ENCODE peak calls at places on chromosomes 3 and 15, in seven cellular contexts. K is heart left ventricle, S is uterus, A is body of pancreas, W is Peyer's patch, F is right lobe of liver, J is vagina. Q is an unnamed sample.

GRCh38 chr15:62445244-62445643 is 280.2 kb upstream of the C2CD4B start:
- DNase-seq in F (no peak), A (no peak), K (no peak), J (no peak), W (no peak), S (no peak), Q (no peak)

GRCh38 chr15:34241376-34242350 is 16.8 kb downstream of the EMC4 start:
- DNase-seq in F (no peak), W (no peak), S (peak), K (no peak), J (no peak), A (peak), Q (no peak)

GRCh38 chr15:77455696-77456293 is 35.1 kb downstream of the HMG20A start:
- DNase-seq in W (no peak), K (peak), F (no peak), A (no peak), J (no peak), S (no peak), Q (no peak)

GRCh38 chr3:173397161-173398110 is at the start of gene NLGN1:
- DNase-seq in W (peak), A (peak), F (no peak), S (peak), J (no peak), K (peak), Q (peak)

GRCh38 chr15:77819271-77819806 is 186.6 kb upstream of the LINGO1 start:
- DNase-seq in F (no peak), A (no peak), K (no peak), J (no peak), W (no peak), S (no peak), Q (no peak)

GRCh38 chr3:13483988-13484695 is 4.0 kb downstream of the HDAC11 start:
- DNase-seq in K (peak), S (no peak), F (no peak), J (no peak), A (peak), W (no peak), Q (no peak)

GRCh38 chr3:44048196-44048924 is 193.3 kb upstream of the TOPAZ1 start:
- DNase-seq in K (no peak), A (no peak), F (no peak), S (no peak), W (no peak), J (no peak), Q (no peak)

GRCh38 chr3:42851228-42851834 is 24.3 kb downstream of the CYP8B1 start:
- DNase-seq in W (no peak), J (peak), S (no peak), A (no peak), K (no peak), F (peak), Q (no peak)

GRCh38 chr15:76996526-76997401 is 1.8 kb downstream of the PSTPIP1 start:
- DNase-seq in F (no peak), S (no peak), A (no peak), K (peak), J (no peak), W (peak), Q (no peak)

GRCh38 chr3:12460132-12460531 is 24.1 kb upstream of the TSEN2 start:
- DNase-seq in J (no peak), K (no peak), S (no peak), W (no peak), A (no peak), F (no peak), Q (no peak)

GRCh38 chr3:160546727-160547126 is 18.6 kb downstream of the KPNA4 start:
- DNase-seq in J (no peak), W (no peak), F (no peak), K (no peak), S (no peak), A (no peak), Q (no peak)

GRCh38 chr3:153673853-153674252 is 447.3 kb upstream of the ARHGEF26 start:
- DNase-seq in A (no peak), W (no peak), F (no peak), J (no peak), K (no peak), S (no peak), Q (no peak)

GRCh38 chr3:41307065-41307464 is 107.8 kb downstream of the CTNNB1 start:
- DNase-seq in S (no peak), F (no peak), W (no peak), J (no peak), K (no peak), A (no peak), Q (no peak)

GRCh38 chr3:16179261-16179660 is 4.8 kb downstream of the GALNT15 start:
- DNase-seq in F (no peak), J (no peak), A (no peak), W (no peak), S (no peak), K (no peak), Q (no peak)

GRCh38 chr3:120909602-120909878 is 1.5 kb downstream of the STXBP5L start:
- DNase-seq in J (no peak), F (no peak), W (peak), A (no peak), S (no peak), K (no peak), Q (no peak)

GRCh38 chr15:61393524-61393923 is 164.4 kb upstream of the RORA start:
- DNase-seq in J (no peak), A (no peak), S (no peak), F (no peak), W (no peak), K (no peak), Q (no peak)

GRCh38 chr15:94026458-94026967 is 204.8 kb upstream of the MCTP2 start:
- DNase-seq in F (no peak), K (no peak), A (no peak), J (no peak), S (peak), W (no peak), Q (no peak)

GRCh38 chr15:63509933-63510547 is 5.6 kb downstream of the USP3 start:
- DNase-seq in K (no peak), A (no peak), J (no peak), S (no peak), F (no peak), W (no peak), Q (no peak)

GRCh38 chr3:177724020-177724638 is 526.8 kb upstream of the TBL1XR1 start:
- DNase-seq in J (no peak), S (peak), F (peak), K (peak), W (no peak), A (peak), Q (peak)

GRCh38 chr3:38634133-38634532 is 15.4 kb downstream of the SCN5A start:
- DNase-seq in F (no peak), S (no peak), A (no peak), W (no peak), K (peak), J (no peak), Q (peak)

GRCh38 chr3:56884387-56884786 is 82.6 kb upstream of the ARHGEF3 start:
- DNase-seq in W (no peak), K (no peak), J (no peak), A (no peak), F (no peak), S (no peak), Q (no peak)

GRCh38 chr3:29642393-29643033 is 361.6 kb downstream of the RBMS3 start:
- DNase-seq in J (no peak), K (peak), A (no peak), W (no peak), F (no peak), S (peak), Q (peak)

GRCh38 chr3:6264906-6265305 is 596.0 kb upstream of the GRM7 start:
- DNase-seq in F (no peak), A (no peak), K (no peak), S (no peak), J (no peak), W (no peak), Q (no peak)

GRCh38 chr3:143311096-143311495 is 191.5 kb downstream of the CHST2 start:
- DNase-seq in K (no peak), W (no peak), A (no peak), F (no peak), S (no peak), J (no peak), Q (no peak)

GRCh38 chr3:160413613-160414248 is 14.3 kb downstream of the SMC4 start:
- DNase-seq in F (peak), S (peak), A (peak), K (peak), W (no peak), J (no peak), Q (no peak)

GRCh38 chr15:78906310-78906608 is 33.6 kb downstream of the MORF4L1 start:
- DNase-seq in A (peak), W (no peak), K (no peak), F (peak), J (no peak), S (peak), Q (no peak)

GRCh38 chr3:46705751-46706572 is 4.8 kb downstream of the TMIE start:
- DNase-seq in S (no peak), A (no peak), W (no peak), J (no peak), F (peak), K (no peak), Q (no peak)

GRCh38 chr15:57306305-57306943 is 69.9 kb upstream of the CGNL1 start:
- DNase-seq in W (peak), S (peak), J (no peak), F (peak), K (peak), A (peak), Q (peak)

GRCh38 chr15:57310876-57311275 is 65.4 kb upstream of the CGNL1 start:
- DNase-seq in A (no peak), S (no peak), K (no peak), W (no peak), F (no peak), J (no peak), Q (no peak)

GRCh38 chr15:57307527-57308193 is 68.6 kb upstream of the CGNL1 start:
- DNase-seq in W (no peak), K (no peak), J (no peak), F (no peak), A (no peak), S (no peak), Q (no peak)

GRCh38 chr15:57305009-57305408 is 71.3 kb upstream of the CGNL1 start:
- DNase-seq in K (no peak), S (no peak), W (no peak), A (no peak), F (no peak), J (no peak), Q (no peak)

GRCh38 chr15:57306944-57307411 is 69.3 kb upstream of the CGNL1 start:
- DNase-seq in A (no peak), F (no peak), W (no peak), S (no peak), K (no peak), J (no peak), Q (no peak)
- TF ChIP-seq CTCF in A (no peak), F (no peak), W (no peak), S (no peak), K (no peak), J (no peak), Q (peak)

GRCh38 chr15:100095896-100096600 is 245.7 kb downstream of the ADAMTS17 start:
- DNase-seq in S (no peak), A (no peak), K (no peak), F (no peak), J (peak), W (no peak), Q (no peak)
- TF ChIP-seq POLR2A in S (no peak), A (no peak), K (no peak), F (no peak), J (no peak), W (no peak), Q (no peak)

DNA sequence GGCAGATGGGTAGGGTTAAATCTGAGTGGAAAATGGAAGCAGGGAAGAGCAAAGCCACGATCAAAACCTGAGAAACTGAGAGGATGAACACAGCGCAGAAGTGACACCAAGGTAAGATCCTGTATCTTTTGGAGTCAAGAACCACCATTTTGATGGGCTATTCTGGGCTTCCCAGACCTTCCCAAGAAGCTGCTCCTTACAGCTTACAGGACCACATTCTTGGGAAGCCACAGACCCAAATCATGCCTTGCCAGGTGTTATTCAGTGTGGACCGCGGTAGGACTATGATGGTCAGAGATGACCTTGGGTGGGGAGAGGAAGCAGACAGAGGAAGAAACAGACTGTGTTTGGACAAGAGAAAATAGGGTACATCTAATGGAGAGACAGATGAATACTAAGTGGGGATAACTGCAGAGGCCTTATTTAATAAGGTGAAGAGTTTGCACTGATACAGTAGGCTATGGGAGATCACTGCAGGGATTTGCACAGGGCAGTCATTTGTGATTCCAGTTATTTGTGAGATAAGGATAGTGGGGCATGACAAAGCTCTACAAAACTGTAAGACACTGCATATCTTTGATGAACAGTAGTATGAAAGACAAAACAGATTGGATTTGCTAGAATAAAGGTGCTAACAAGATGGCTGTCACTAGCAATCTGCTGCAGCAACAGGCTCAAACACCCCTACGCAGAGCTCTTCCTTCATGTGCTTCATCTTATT is 105.9 kb downstream of the IGF2BP2 start:
- DNase-seq in S (no peak), J (no peak), K (no peak), W (no peak), A (no peak), F (no peak), Q (no peak)
- H3K27ac ChIP-seq in S (no peak), J (no peak), K (no peak), W (no peak), A (no peak), F (no peak), Q (no peak)

GRCh38 chr3:124486324-124486723 is 243.9 kb upstream of the UMPS start:
- DNase-seq in J (no peak), W (no peak), F (no peak), K (no peak), A (no peak), S (no peak), Q (no peak)
- TF ChIP-seq CTCF in J (no peak), W (no peak), F (no peak), K (peak), A (no peak), S (no peak), Q (no peak)

GRCh38 chr15:60372223-60372622 is 25.6 kb downstream of the ANXA2 start:
- DNase-seq in J (no peak), K (no peak), F (no peak), A (no peak), W (no peak), S (no peak), Q (no peak)
- TF ChIP-seq POLR2A in J (no peak), K (no peak), F (no peak), A (no peak), W (no peak), S (no peak), Q (no peak)

DNA sequence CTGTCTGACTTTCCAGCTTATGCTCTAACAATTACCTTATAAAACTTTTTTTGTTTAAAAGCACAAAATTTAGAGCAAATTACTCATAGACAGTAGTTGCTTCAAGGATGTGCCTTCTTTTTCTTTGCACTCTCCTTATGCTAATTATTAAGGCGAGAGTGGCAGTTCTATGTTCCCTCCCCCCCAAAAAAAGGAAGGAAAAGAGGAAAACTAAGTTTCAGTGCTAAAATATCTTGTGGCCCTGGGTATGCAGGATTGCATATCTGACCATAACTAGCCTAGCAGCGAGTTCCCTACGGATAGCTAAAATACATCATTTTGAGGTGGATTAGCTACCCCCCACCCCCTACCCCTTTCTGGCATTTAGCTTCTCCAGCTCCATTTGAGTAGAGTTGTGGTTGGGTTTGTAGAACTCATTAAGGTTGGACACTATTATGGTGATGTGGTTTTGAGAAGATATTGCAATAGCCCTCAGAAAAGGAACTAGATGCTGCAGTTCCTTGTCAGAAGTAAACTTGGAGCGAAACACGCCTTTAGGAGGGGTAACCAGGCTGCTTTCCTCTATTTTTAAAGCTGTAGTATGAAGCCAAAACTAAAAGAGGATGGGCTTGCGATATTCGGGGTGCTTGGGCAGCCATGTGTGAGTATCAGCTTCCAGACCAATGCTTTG is 174.6 kb downstream of the AKAP13 start:
- DNase-seq in A (no peak), J (no peak), K (no peak), F (no peak), S (no peak), W (no peak), Q (no peak)
- H3K27ac ChIP-seq in A (no peak), J (no peak), K (no peak), F (no peak), S (no peak), W (no peak), Q (no peak)

GRCh38 chr3:98592345-98592935 is 971 bp downstream of the CPOX start:
- DNase-seq in S (no peak), A (no peak), J (no peak), W (no peak), K (no peak), F (no peak), Q (no peak)

GRCh38 chr3:98583766-98584165 is 9.6 kb downstream of the CPOX start:
- DNase-seq in J (no peak), S (no peak), K (no peak), A (no peak), W (no peak), F (no peak), Q (no peak)

GRCh38 chr3:98589331-98589870 is 4.0 kb downstream of the CPOX start:
- DNase-seq in F (no peak), S (no peak), K (no peak), A (no peak), W (no peak), J (no peak), Q (no peak)

GRCh38 chr3:98584563-98584962 is 8.8 kb downstream of the CPOX start:
- DNase-seq in K (no peak), A (no peak), W (no peak), S (no peak), F (no peak), J (no peak), Q (no peak)

DNA sequence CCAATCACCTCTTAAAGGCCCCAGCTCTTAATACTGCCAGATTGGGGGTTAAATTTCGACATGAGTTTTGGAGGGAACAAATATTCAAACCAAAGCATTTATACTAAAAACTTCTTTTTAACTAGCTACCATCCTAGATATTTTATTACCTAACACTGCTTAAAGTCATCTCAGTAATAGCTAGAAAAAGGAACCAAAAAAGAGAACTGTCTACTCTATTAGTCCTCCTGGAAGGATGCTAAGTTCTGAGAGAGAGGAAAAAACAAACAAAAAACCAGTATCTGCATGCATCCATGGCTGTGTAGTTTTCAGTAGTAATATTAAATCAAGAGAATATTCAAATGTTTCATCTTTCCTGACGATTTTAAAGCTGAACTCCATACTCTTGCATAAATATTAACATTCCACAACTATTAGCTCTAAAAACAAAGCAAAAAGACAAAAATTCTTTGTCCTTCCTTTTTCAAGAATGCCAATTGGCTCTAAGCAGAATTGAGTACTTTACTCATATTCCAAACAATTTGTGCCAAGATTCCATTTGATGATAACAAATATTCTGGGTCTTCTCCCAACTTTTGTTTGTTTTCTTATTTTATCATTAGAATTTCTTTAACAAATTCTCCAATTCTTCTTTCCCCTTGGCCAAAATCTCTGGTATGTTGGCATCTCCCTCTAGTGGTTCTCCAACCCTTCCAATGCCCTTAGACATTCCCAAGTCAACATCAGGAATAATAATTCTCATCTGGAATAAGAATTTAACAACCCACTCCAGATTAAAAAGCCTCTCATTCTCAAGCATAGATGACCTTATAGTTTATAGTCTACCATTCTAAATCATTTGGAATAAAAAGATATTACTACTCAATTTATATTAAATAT is 5.5 kb downstream of the CPOX start:
- DNase-seq in S (no peak), K (no peak), W (no peak), A (no peak), J (no peak), F (no peak), Q (no peak)
- TF ChIP-seq CTCF in S (no peak), K (peak), W (no peak), A (no peak), J (no peak), F (peak), Q (no peak)

Q was measured in gastrocnemius medialis.